ENCODE peak calls at places on chromosome 12, in seven cellular contexts. M, J, W, K, E, Q and X are unnamed samples.

GRCh38 chr12:57744194-57744776 is 554 bp upstream of the TSPAN31 start:
- DNase-seq in E (peak), W (peak), Q (peak), M (peak), J (no peak), K (no peak), X (peak)

GRCh38 chr12:68539615-68539952 is 71.1 kb upstream of the RAP1B start:
- DNase-seq in Q (no peak), W (no peak), E (no peak), M (no peak), K (no peak), J (no peak), X (no peak)

GRCh38 chr12:76083761-76084276 is 666 bp downstream of the NAP1L1 start:
- DNase-seq in M (peak), K (peak), E (peak), Q (peak), W (no peak), J (peak), X (peak)

GRCh38 chr12:91496337-91496736 is 313.7 kb upstream of the DCN start:
- DNase-seq in M (no peak), E (no peak), W (no peak), Q (no peak), K (peak), J (no peak), X (no peak)

GRCh38 chr12:122471324-122472226 is 29.2 kb downstream of the ZCCHC8 start:
- DNase-seq in E (no peak), J (peak), Q (no peak), W (no peak), M (no peak), K (peak), X (peak)

GRCh38 chr12:6336079-6336858 is 5.6 kb downstream of the TNFRSF1A start:
- DNase-seq in J (peak), M (peak), K (peak), W (peak), Q (peak), E (peak), X (peak)

GRCh38 chr12:115343008-115343407 is 659.0 kb upstream of the TBX3 start:
- DNase-seq in E (no peak), W (no peak), K (no peak), Q (no peak), M (no peak), J (no peak), X (no peak)

GRCh38 chr12:121523741-121524140 is 57.1 kb downstream of the KDM2B start:
- DNase-seq in E (no peak), M (no peak), Q (no peak), K (no peak), W (no peak), J (no peak), X (no peak)

GRCh38 chr12:66083766-66084165 is 46.8 kb downstream of the LLPH start:
- DNase-seq in E (no peak), K (no peak), M (no peak), Q (no peak), J (no peak), W (no peak), X (no peak)
- H3K4me3 ChIP-seq in E (no peak), K (no peak), M (no peak), Q (no peak), J (no peak), W (no peak), X (no peak)

GRCh38 chr12:109115758-109116610 is at the start of gene ACACB:
- DNase-seq in E (no peak), M (peak), Q (peak), W (no peak), J (no peak), K (no peak), X (peak)
- TF ChIP-seq CTCF in E (no peak), M (no peak), Q (no peak), W (no peak), J (no peak), K (no peak), X (no peak)

DNA sequence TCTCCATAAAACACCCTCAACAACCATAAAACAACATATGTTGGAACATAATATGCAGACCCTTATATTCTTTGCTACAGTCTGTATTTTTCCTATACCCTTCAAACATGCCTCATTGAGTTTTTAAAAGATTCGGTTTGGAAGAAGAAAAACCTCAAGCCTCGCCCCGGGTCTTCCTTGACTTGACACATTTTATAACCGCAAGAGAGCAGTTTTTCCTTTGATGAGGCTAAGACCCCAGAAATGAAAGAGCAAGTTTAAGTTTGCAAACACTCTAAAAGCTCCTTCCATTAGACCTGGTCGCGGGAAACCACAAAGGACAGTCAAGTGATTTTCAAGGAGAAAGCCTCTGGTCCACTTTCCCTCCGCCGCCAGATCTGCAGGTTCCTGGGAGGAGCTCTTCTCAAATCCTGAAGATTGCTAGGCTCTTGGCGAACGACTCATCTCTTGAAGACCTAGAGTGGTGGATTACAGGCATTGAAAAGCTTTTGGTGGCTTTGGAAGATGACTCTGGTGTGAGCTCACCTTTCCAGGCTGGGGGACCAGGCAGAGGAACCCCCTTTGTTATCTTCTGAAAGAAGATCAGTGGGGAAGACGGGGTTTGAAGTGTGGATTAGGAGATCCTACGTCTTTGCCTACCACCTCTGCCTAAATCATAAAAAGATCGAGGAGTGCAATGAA is at the start of gene ASCL4:
- DNase-seq in M (no peak), J (no peak), Q (no peak), K (no peak), E (no peak), W (no peak), X (no peak)
- H3K4me3 ChIP-seq in M (no peak), J (no peak), Q (peak), K (no peak), E (no peak), W (no peak), X (peak)

DNA sequence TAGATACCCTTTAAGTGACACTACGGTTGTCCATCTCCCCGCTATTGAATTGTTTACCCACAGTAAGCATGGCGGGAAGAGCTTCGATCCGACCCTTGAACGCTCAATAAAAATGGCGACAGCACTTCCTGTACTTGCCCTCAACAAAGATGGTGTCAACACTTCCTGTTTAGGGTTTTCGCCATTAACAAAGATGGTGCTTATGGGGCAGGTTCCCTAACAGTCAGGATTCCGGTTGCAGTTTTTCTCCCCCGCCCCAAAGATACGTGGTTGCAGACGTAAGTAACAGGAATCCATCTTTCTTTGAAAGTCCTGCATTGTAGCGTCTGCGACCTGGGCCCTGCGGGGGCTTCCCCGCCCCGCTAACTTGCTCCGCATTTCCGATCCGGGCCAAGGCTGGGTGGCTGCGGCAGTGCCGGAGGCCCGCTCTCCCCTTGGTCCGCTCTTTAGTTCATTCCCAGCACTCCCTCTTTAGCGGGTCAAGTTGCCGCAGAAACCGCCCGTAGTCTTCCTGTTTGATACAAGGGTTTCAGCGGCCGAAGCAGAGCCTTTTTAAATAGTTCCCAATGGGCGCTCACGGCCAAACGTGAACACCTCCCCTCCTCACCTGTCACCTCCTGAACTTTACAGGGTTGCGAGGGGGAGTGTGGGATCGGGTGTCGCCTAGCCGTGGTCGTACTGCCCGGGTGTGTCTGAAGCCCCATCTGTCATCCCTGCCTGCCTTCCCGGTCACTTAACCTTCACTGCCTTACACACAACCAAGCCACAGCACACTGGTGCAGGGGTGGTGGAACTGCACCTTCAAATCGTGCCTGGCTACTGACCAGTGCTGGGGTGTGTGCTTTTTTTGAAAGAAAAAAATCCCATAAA is at the start of gene CRADD:
- DNase-seq in Q (peak), J (peak), K (peak), E (peak), W (peak), M (peak), X (peak)
- TF ChIP-seq CTCF in Q (no peak), J (no peak), K (no peak), E (no peak), W (no peak), M (no peak), X (no peak)